ENCODE peak calls at places on chromosomes 1 and 21, in four cellular contexts. B is LHCN-M2; U is CD8-positive, alpha-beta memory T cell; M is stimulated activated naive CD4-positive, alpha-beta T cell. W is an unnamed sample.
A peak's percentile ranks its signal among the peaks of the same experiment; 100 is the strongest.

GRCh38 chr21:41316641-41317392 is at the start of gene FAM3B:
- DNase-seq in M (no peak), B (no peak), U (no peak), W (no peak)

GRCh38 chr1:114122891-114123621 is 30.6 kb downstream of the SYT6 start:
- DNase-seq in M (no peak), U (no peak), B (peak; percentile 27), W (peak; percentile 35)

GRCh38 chr1:76891931-76892330 is 24.7 kb downstream of the ST6GALNAC5 start:
- DNase-seq in U (no peak), M (no peak), B (no peak), W (no peak)

GRCh38 chr1:220013497-220013896 is 32.8 kb downstream of the EPRS1 start:
- DNase-seq in M (no peak), U (no peak), B (peak; percentile 22), W (no peak)

GRCh38 chr1:18527514-18527913 is 46.8 kb downstream of the KLHDC7A start:
- DNase-seq in U (no peak), B (no peak), M (no peak), W (no peak)

GRCh38 chr1:24112381-24113169 is 640 bp upstream of the MYOM3 start:
- DNase-seq in U (peak; percentile 13), B (peak; percentile 69), M (peak; percentile 29), W (peak; percentile 66)

GRCh38 chr1:28248273-28249012 is 10.9 kb upstream of the SESN2 start:
- DNase-seq in B (peak; percentile 76), U (peak; percentile 75), M (peak; percentile 87), W (peak; percentile 91)

GRCh38 chr1:110171134-110171733 is 20.9 kb downstream of the SLC6A17 start:
- DNase-seq in B (peak; percentile 14), M (no peak), U (no peak), W (peak; percentile 20)

GRCh38 chr1:91754348-91754747 is 131.6 kb downstream of the TGFBR3 start:
- DNase-seq in M (no peak), B (peak; percentile 19), U (no peak), W (no peak)

GRCh38 chr1:155124503-155125463 is 2.9 kb upstream of the EFNA1 start:
- DNase-seq in B (no peak), M (no peak), U (no peak), W (peak; percentile 57)

GRCh38 chr1:110166861-110167260 is 16.6 kb downstream of the SLC6A17 start:
- DNase-seq in U (no peak), M (no peak), B (no peak), W (no peak)

W was measured in SJCRH30.